ENCODE peak calls at places on chromosomes 11 and 22, in five cellular contexts. H is A549, N is endothelial cell of umbilical vein, K is HepG2, O is K562. D is an unnamed sample.

GRCh38 chr11:117454564-117454917 is 126.9 kb downstream of the CEP164 start:
- DNase-seq in H (no peak), N (no peak), K (no peak), O (no peak), D (no peak)

GRCh38 chr11:23570828-23571227 is 710.6 kb upstream of the CCDC179 start:
- DNase-seq in H (no peak), N (peak; percentile 35), K (no peak), O (no peak), D (no peak)

GRCh38 chr11:92399702-92400101 is 175.1 kb downstream of the FAT3 start:
- DNase-seq in H (no peak), N (no peak), K (no peak), O (no peak), D (peak; percentile 5)

GRCh38 chr22:44399196-44399837 is 86.6 kb upstream of the SHISAL1 start:
- DNase-seq in H (no peak), N (no peak), K (no peak), O (no peak), D (no peak)

GRCh38 chr11:74780277-74780870 is 31.7 kb downstream of the RNF169 start:
- DNase-seq in H (no peak), N (no peak), K (no peak), O (no peak), D (no peak)

GRCh38 chr11:102007567-102008437 is 39.4 kb upstream of the CFAP300 start:
- DNase-seq in H (peak; percentile 95), N (peak; percentile 78), K (peak; percentile 88), O (peak; percentile 31), D (peak; percentile 40)

GRCh38 chr22:30183861-30184278 is 62.7 kb downstream of the LIF start:
- DNase-seq in H (no peak), N (no peak), K (no peak), O (peak; percentile 29), D (peak; percentile 52)

GRCh38 chr22:29269230-29269604 is 1.1 kb downstream of the EWSR1 start:
- DNase-seq in H (no peak), N (no peak), K (no peak), O (no peak), D (no peak)

GRCh38 chr11:74936087-74936486 is 12.8 kb downstream of the XRRA1 start:
- DNase-seq in H (no peak), N (no peak), K (no peak), O (no peak), D (no peak)

GRCh38 chr22:30386960-30387848 is at the start of gene RNF215:
- DNase-seq in H (peak; percentile 68), N (peak; percentile 78), K (peak; percentile 54), O (peak; percentile 93), D (peak; percentile 78)

GRCh38 chr11:67613960-67614715 is 7.4 kb downstream of the NDUFV1 start:
- DNase-seq in H (peak; percentile 46), N (peak; percentile 25), K (no peak), O (peak; percentile 79), D (peak; percentile 97)

GRCh38 chr11:103007521-103007920 is 52.0 kb upstream of the MMP13 start:
- DNase-seq in H (no peak), N (no peak), K (no peak), O (no peak), D (no peak)

GRCh38 chr11:2207773-2208621 is 36.4 kb upstream of the TH start:
- DNase-seq in H (no peak), N (no peak), K (no peak), O (no peak), D (no peak)

GRCh38 chr11:75330279-75330678 is 21.2 kb downstream of the ARRB1 start:
- DNase-seq in H (no peak), N (peak; percentile 21), K (no peak), O (no peak), D (no peak)

GRCh38 chr22:23781065-23781464 is 5.7 kb upstream of the SMARCB1 start:
- DNase-seq in H (no peak), N (no peak), K (no peak), O (no peak), D (no peak)

GRCh38 chr11:68358416-68358815 is 46.0 kb downstream of the LRP5 start:
- DNase-seq in H (no peak), N (no peak), K (no peak), O (no peak), D (no peak)

GRCh38 chr11:133697161-133697560 is 148.2 kb downstream of the SPATA19 start:
- DNase-seq in H (no peak), N (no peak), K (no peak), O (no peak), D (no peak)

GRCh38 chr11:2804701-2805387 is 80.7 kb downstream of the CDKN1C start:
- DNase-seq in H (no peak), N (peak; percentile 6), K (no peak), O (no peak), D (no peak)

GRCh38 chr22:27919943-27920755 is 1.1 kb upstream of the PITPNB start:
- DNase-seq in H (peak; percentile 59), N (peak; percentile 78), K (peak; percentile 55), O (no peak), D (no peak)

GRCh38 chr11:46162700-46163099 is 41.4 kb upstream of the PHF21A start:
- DNase-seq in H (no peak), N (no peak), K (no peak), O (no peak), D (no peak)

GRCh38 chr11:61833926-61834277 is 5.8 kb downstream of the FADS2 start:
- DNase-seq in H (no peak), N (no peak), K (no peak), O (no peak), D (peak; percentile 40)

GRCh38 chr11:1877211-1878133 is 14.2 kb downstream of the PRR33 start:
- DNase-seq in H (no peak), N (no peak), K (peak; percentile 13), O (no peak), D (no peak)

GRCh38 chr11:76209956-76210885 is 3.9 kb upstream of the WNT11 start:
- DNase-seq in H (peak; percentile 52), N (peak; percentile 70), K (no peak), O (no peak), D (peak; percentile 70)

GRCh38 chr11:19101803-19102520 is 15.0 kb upstream of the ZDHHC13 start:
- DNase-seq in H (no peak), N (peak; percentile 28), K (no peak), O (no peak), D (no peak)

GRCh38 chr11:19102521-19102900 is 14.5 kb upstream of the ZDHHC13 start:
- DNase-seq in H (no peak), N (no peak), K (no peak), O (no peak), D (no peak)

GRCh38 chr11:19100885-19101284 is 16.1 kb upstream of the ZDHHC13 start:
- DNase-seq in H (no peak), N (no peak), K (no peak), O (no peak), D (no peak)
- H3K4me3 ChIP-seq in H (no peak overlapping the region), N (no peak overlapping the region), K (no peak overlapping the region), O (no peak overlapping the region), D (no peak overlapping the region)

DNA sequence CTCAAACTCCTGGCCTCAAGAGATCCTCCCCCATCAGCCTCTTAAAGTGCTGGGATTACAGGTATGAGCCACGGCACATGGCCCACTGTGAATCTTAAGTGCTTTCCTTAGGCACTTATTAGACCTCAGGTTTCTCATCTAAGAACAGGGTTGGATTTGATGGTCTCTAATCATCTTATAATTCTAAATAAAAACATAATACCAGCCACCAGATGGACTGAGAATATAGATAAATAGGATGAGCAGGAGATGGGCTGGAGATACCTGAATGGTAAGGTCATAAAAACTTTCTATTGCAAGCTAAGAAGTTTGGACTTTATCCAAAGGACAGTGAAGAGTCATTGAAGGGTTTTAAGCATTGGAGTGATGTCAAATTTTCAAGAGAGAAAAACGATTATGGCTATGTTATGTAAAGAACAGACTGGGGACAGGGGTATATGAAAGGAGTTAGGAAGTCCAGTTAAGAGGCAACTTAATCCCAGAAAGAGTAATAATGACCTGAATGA is 85.2 kb downstream of the RELT start:
- DNase-seq in H (no peak), N (no peak), K (no peak), O (no peak), D (peak; percentile 22)
- TF ChIP-seq MYC in H (no peak), N (no peak), K (no peak), O (no peak), D (no peak)

DNA sequence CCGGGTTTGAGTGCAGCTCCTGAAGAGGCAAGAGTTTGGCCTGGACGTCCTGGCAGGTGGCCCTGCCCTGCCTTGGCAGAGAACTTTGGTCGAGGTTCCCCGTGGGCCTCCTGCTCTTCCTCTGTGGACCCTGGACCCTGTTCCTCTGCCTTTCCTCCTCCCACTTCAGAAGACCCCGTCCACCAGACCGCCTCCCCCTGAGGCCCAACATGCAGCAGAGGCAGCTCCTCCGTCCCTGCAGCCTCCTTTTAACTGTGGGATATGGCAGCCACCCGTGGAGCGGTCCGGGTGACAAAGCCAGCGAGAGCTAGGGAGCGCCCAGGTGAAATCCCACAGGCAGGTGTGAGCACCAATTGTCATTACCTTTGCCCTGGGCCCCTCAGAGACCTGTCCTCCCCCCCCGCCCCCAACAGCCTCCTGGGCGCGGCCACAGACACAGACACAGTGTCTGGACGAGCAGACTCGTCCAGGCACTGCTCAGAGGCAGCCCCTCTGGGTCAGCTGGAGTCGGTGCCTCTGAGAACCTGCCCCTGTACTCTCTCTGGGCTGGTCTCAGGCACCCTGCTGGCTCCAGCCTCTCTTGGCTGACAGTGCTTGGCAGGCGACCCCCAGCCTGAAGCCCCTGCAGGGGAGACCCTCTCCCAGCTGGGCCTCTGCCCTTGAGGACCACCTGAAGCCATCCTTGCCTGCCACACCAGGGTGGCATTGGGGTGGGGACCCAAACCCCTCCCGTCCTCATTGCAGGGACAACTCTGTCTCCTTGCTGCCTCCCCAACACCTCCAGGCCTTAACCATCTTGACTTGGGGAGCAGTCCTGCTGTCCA is 4.1 kb upstream of the PTDSS2 start:
- DNase-seq in H (no peak), N (no peak), K (peak; percentile 45), O (no peak), D (no peak)
- TF ChIP-seq POLR2A in H (no peak), N (no peak), K (no peak), O (no peak), D (no peak)

GRCh38 chr22:46515208-46516111 is 22.0 kb downstream of the CELSR1 start:
- DNase-seq in H (no peak), N (no peak), K (no peak), O (no peak), D (no peak)

GRCh38 chr22:46518038-46518437 is 19.4 kb downstream of the CELSR1 start:
- DNase-seq in H (no peak), N (no peak), K (no peak), O (no peak), D (no peak)

GRCh38 chr22:46514592-46515207 is 22.7 kb downstream of the CELSR1 start:
- DNase-seq in H (peak; percentile 64), N (no peak), K (no peak), O (no peak), D (no peak)

GRCh38 chr22:46517255-46517761 is 20.1 kb downstream of the CELSR1 start:
- DNase-seq in H (no peak), N (peak; percentile 88), K (no peak), O (no peak), D (no peak)

GRCh38 chr22:46516638-46517037 is 20.8 kb downstream of the CELSR1 start:
- DNase-seq in H (no peak), N (no peak), K (no peak), O (no peak), D (no peak)
- H3K4me3 ChIP-seq in H (no peak overlapping the region), N (no peak overlapping the region), K (no peak overlapping the region), O (no peak overlapping the region), D (no peak overlapping the region)